ENCODE peak calls at places on chromosomes 3 and 15, in five cellular contexts. One of them, this sample, is unnamed.
A peak's percentile ranks its signal among the peaks of the same experiment; 100 is the strongest.

GRCh38 chr3:11159421-11159904 is 5.2 kb downstream of the HRH1 start:
- DNase-seq in DMS153: no peak
- DNase-seq in psoas muscle: peak; percentile 68
- DNase-seq in fibroblast of pulmonary artery: peak; percentile 91
- DNase-seq in dorsolateral prefrontal cortex: no peak
- DNase-seq in this sample: peak; percentile 78

GRCh38 chr3:17040322-17040721 is 155.6 kb downstream of the PLCL2 start:
- DNase-seq in DMS153: no peak
- DNase-seq in psoas muscle: no peak
- DNase-seq in fibroblast of pulmonary artery: no peak
- DNase-seq in dorsolateral prefrontal cortex: no peak
- DNase-seq in this sample: no peak

GRCh38 chr3:52813810-52814209 is 16.7 kb downstream of the ITIH4 start:
- DNase-seq in DMS153: no peak
- DNase-seq in psoas muscle: no peak
- DNase-seq in fibroblast of pulmonary artery: no peak
- DNase-seq in dorsolateral prefrontal cortex: no peak
- DNase-seq in this sample: no peak

GRCh38 chr3:10228248-10228950 is 19.9 kb upstream of the TATDN2 start:
- DNase-seq in DMS153: no peak
- DNase-seq in psoas muscle: no peak
- DNase-seq in fibroblast of pulmonary artery: peak; percentile 79
- DNase-seq in dorsolateral prefrontal cortex: no peak
- DNase-seq in this sample: no peak

GRCh38 chr15:33735637-33736247 is 232.6 kb upstream of the CHRM5 start:
- DNase-seq in DMS153: peak; percentile 0
- DNase-seq in psoas muscle: no peak
- DNase-seq in fibroblast of pulmonary artery: peak; percentile 64
- DNase-seq in dorsolateral prefrontal cortex: no peak
- DNase-seq in this sample: peak; percentile 40

GRCh38 chr15:33161209-33161608 is 33.3 kb downstream of the FMN1 start:
- DNase-seq in DMS153: no peak
- DNase-seq in psoas muscle: no peak
- DNase-seq in fibroblast of pulmonary artery: no peak
- DNase-seq in dorsolateral prefrontal cortex: no peak
- DNase-seq in this sample: no peak

GRCh38 chr15:71448688-71449114 is 333.4 kb downstream of the THSD4 start:
- DNase-seq in DMS153: peak; percentile 7
- DNase-seq in psoas muscle: no peak
- DNase-seq in fibroblast of pulmonary artery: peak; percentile 83
- DNase-seq in dorsolateral prefrontal cortex: no peak
- DNase-seq in this sample: peak; percentile 74

GRCh38 chr15:40323953-40324937 is 753 bp downstream of the INAFM2 start:
- DNase-seq in DMS153: no peak
- DNase-seq in psoas muscle: peak; percentile 72
- DNase-seq in fibroblast of pulmonary artery: no peak
- DNase-seq in dorsolateral prefrontal cortex: no peak
- DNase-seq in this sample: no peak

GRCh38 chr15:40743921-40744809 is 10.9 kb downstream of the RMDN3 start:
- DNase-seq in DMS153: no peak
- DNase-seq in psoas muscle: no peak
- DNase-seq in fibroblast of pulmonary artery: peak; percentile 80
- DNase-seq in dorsolateral prefrontal cortex: no peak
- DNase-seq in this sample: peak; percentile 18

GRCh38 chr3:52238761-52239701 is at the start of gene TWF2:
- DNase-seq in DMS153: peak; percentile 4
- DNase-seq in psoas muscle: peak; percentile 86
- DNase-seq in fibroblast of pulmonary artery: peak; percentile 77
- DNase-seq in dorsolateral prefrontal cortex: peak; percentile 69
- DNase-seq in this sample: peak; percentile 76

GRCh38 chr3:4309476-4310121 is 6.4 kb downstream of the SETMAR start:
- DNase-seq in DMS153: no peak
- DNase-seq in psoas muscle: no peak
- DNase-seq in fibroblast of pulmonary artery: no peak
- DNase-seq in dorsolateral prefrontal cortex: no peak
- DNase-seq in this sample: no peak

GRCh38 chr3:72162649-72163184 is 377.8 kb upstream of the PROK2 start:
- DNase-seq in DMS153: no peak
- DNase-seq in psoas muscle: no peak
- DNase-seq in fibroblast of pulmonary artery: no peak
- DNase-seq in dorsolateral prefrontal cortex: no peak
- DNase-seq in this sample: no peak

GRCh38 chr3:158731938-158732855 is at the start of gene RARRES1:
- DNase-seq in DMS153: no peak
- DNase-seq in psoas muscle: peak; percentile 80
- DNase-seq in fibroblast of pulmonary artery: peak; percentile 58
- DNase-seq in dorsolateral prefrontal cortex: no peak
- DNase-seq in this sample: peak; percentile 47

GRCh38 chr15:61796056-61796455 is 264.2 kb downstream of the VPS13C start:
- DNase-seq in DMS153: no peak
- DNase-seq in psoas muscle: no peak
- DNase-seq in fibroblast of pulmonary artery: peak; percentile 21
- DNase-seq in dorsolateral prefrontal cortex: no peak
- DNase-seq in this sample: peak; percentile 83

GRCh38 chr3:169350228-169350627 is 313.3 kb downstream of the MECOM start:
- DNase-seq in DMS153: no peak
- DNase-seq in psoas muscle: no peak
- DNase-seq in fibroblast of pulmonary artery: no peak
- DNase-seq in dorsolateral prefrontal cortex: no peak
- DNase-seq in this sample: no peak

GRCh38 chr15:84638103-84638502 is 16.0 kb downstream of the WDR73 start:
- DNase-seq in DMS153: no peak
- DNase-seq in psoas muscle: no peak
- DNase-seq in fibroblast of pulmonary artery: no peak
- DNase-seq in dorsolateral prefrontal cortex: no peak
- DNase-seq in this sample: no peak

GRCh38 chr3:72960812-72961518 is 35.6 kb upstream of the PPP4R2 start:
- DNase-seq in DMS153: peak; percentile 38
- DNase-seq in psoas muscle: peak; percentile 42
- DNase-seq in fibroblast of pulmonary artery: peak; percentile 91
- DNase-seq in dorsolateral prefrontal cortex: no peak
- DNase-seq in this sample: no peak

GRCh38 chr3:167691366-167691765 is 37.6 kb upstream of the WDR49 start:
- DNase-seq in DMS153: no peak
- DNase-seq in psoas muscle: no peak
- DNase-seq in fibroblast of pulmonary artery: no peak
- DNase-seq in dorsolateral prefrontal cortex: no peak
- DNase-seq in this sample: no peak

GRCh38 chr15:90860942-90861675 is 7.3 kb upstream of the FURIN start:
- DNase-seq in DMS153: peak; percentile 83
- DNase-seq in psoas muscle: no peak
- DNase-seq in fibroblast of pulmonary artery: no peak
- DNase-seq in dorsolateral prefrontal cortex: no peak
- DNase-seq in this sample: peak; percentile 85

GRCh38 chr3:150956376-150956775 is 16.2 kb downstream of the CLRN1 start:
- DNase-seq in DMS153: no peak
- DNase-seq in psoas muscle: no peak
- DNase-seq in fibroblast of pulmonary artery: peak; percentile 50
- DNase-seq in dorsolateral prefrontal cortex: no peak
- DNase-seq in this sample: peak; percentile 29

GRCh38 chr3:120730576-120731542 is 11.5 kb downstream of the RABL3 start:
- DNase-seq in DMS153: no peak
- DNase-seq in psoas muscle: no peak
- DNase-seq in fibroblast of pulmonary artery: no peak
- DNase-seq in dorsolateral prefrontal cortex: no peak
- DNase-seq in this sample: no peak

GRCh38 chr15:31352911-31353811 is 26.5 kb downstream of the KLF13 start:
- DNase-seq in DMS153: peak; percentile 49
- DNase-seq in psoas muscle: peak; percentile 91
- DNase-seq in fibroblast of pulmonary artery: peak; percentile 90
- DNase-seq in dorsolateral prefrontal cortex: peak; percentile 82
- DNase-seq in this sample: peak; percentile 89

GRCh38 chr3:30356901-30357753 is 249.3 kb upstream of the TGFBR2 start:
- DNase-seq in DMS153: no peak
- DNase-seq in psoas muscle: no peak
- DNase-seq in fibroblast of pulmonary artery: no peak
- DNase-seq in dorsolateral prefrontal cortex: no peak
- DNase-seq in this sample: peak; percentile 40

GRCh38 chr3:11638669-11639402 is 4.9 kb downstream of the VGLL4 start:
- DNase-seq in DMS153: peak; percentile 48
- DNase-seq in psoas muscle: peak; percentile 71
- DNase-seq in fibroblast of pulmonary artery: peak; percentile 23
- DNase-seq in dorsolateral prefrontal cortex: peak; percentile 35
- DNase-seq in this sample: no peak

GRCh38 chr3:86929046-86929445 is 61.9 kb downstream of the VGLL3 start:
- DNase-seq in DMS153: no peak
- DNase-seq in psoas muscle: no peak
- DNase-seq in fibroblast of pulmonary artery: peak; percentile 44
- DNase-seq in dorsolateral prefrontal cortex: no peak
- DNase-seq in this sample: no peak

GRCh38 chr3:150721285-150722130 is 17.8 kb upstream of the ERICH6 start:
- DNase-seq in DMS153: peak; percentile 72
- DNase-seq in psoas muscle: no peak
- DNase-seq in fibroblast of pulmonary artery: peak; percentile 79
- DNase-seq in dorsolateral prefrontal cortex: no peak
- DNase-seq in this sample: peak; percentile 76

GRCh38 chr3:181722156-181722555 is 10.4 kb downstream of the SOX2 start:
- DNase-seq in DMS153: peak; percentile 33
- DNase-seq in psoas muscle: no peak
- DNase-seq in fibroblast of pulmonary artery: no peak
- DNase-seq in dorsolateral prefrontal cortex: peak; percentile 59
- DNase-seq in this sample: no peak

GRCh38 chr15:59976480-59976879 is 27.6 kb upstream of the FOXB1 start:
- DNase-seq in DMS153: no peak
- DNase-seq in psoas muscle: no peak
- DNase-seq in fibroblast of pulmonary artery: no peak
- DNase-seq in dorsolateral prefrontal cortex: no peak
- DNase-seq in this sample: no peak

GRCh38 chr3:133835418-133835743 is 29.8 kb downstream of the SRPRB start:
- DNase-seq in DMS153: no peak
- DNase-seq in psoas muscle: no peak
- DNase-seq in fibroblast of pulmonary artery: no peak
- DNase-seq in dorsolateral prefrontal cortex: no peak
- DNase-seq in this sample: no peak

GRCh38 chr3:53880396-53881345 is 1.3 kb downstream of the ACTR8 start:
- DNase-seq in DMS153: no peak
- DNase-seq in psoas muscle: no peak
- DNase-seq in fibroblast of pulmonary artery: peak; percentile 37
- DNase-seq in dorsolateral prefrontal cortex: no peak
- DNase-seq in this sample: peak; percentile 17

GRCh38 chr15:69920232-69920631 is 177.5 kb downstream of the TLE3 start:
- DNase-seq in DMS153: no peak
- DNase-seq in psoas muscle: no peak
- DNase-seq in fibroblast of pulmonary artery: no peak
- DNase-seq in dorsolateral prefrontal cortex: no peak
- DNase-seq in this sample: no peak

GRCh38 chr3:40725026-40725425 is 200.3 kb downstream of the ZNF621 start:
- DNase-seq in DMS153: peak; percentile 5
- DNase-seq in psoas muscle: no peak
- DNase-seq in fibroblast of pulmonary artery: no peak
- DNase-seq in dorsolateral prefrontal cortex: no peak
- DNase-seq in this sample: no peak

GRCh38 chr3:160296591-160296990 is 71.4 kb downstream of the C3orf80 start:
- DNase-seq in DMS153: no peak
- DNase-seq in psoas muscle: no peak
- DNase-seq in fibroblast of pulmonary artery: peak; percentile 9
- DNase-seq in dorsolateral prefrontal cortex: no peak
- DNase-seq in this sample: peak; percentile 8

GRCh38 chr15:39852237-39852636 is 67.8 kb downstream of the GPR176 start:
- DNase-seq in DMS153: no peak
- DNase-seq in psoas muscle: no peak
- DNase-seq in fibroblast of pulmonary artery: peak; percentile 93
- DNase-seq in dorsolateral prefrontal cortex: no peak
- DNase-seq in this sample: peak; percentile 52

GRCh38 chr3:63807901-63808589 is 11.1 kb upstream of the C3orf49 start:
- DNase-seq in DMS153: no peak
- DNase-seq in psoas muscle: no peak
- DNase-seq in fibroblast of pulmonary artery: peak; percentile 11
- DNase-seq in dorsolateral prefrontal cortex: no peak
- DNase-seq in this sample: no peak

GRCh38 chr15:75640483-75641175 is 605 bp upstream of the IMP3 start:
- DNase-seq in DMS153: peak; percentile 54
- DNase-seq in psoas muscle: no peak
- DNase-seq in fibroblast of pulmonary artery: peak; percentile 66
- DNase-seq in dorsolateral prefrontal cortex: peak; percentile 54
- DNase-seq in this sample: peak; percentile 72

GRCh38 chr3:10015476-10015904 is 10.7 kb upstream of the FANCD2 start:
- DNase-seq in DMS153: no peak
- DNase-seq in psoas muscle: peak; percentile 91
- DNase-seq in fibroblast of pulmonary artery: peak; percentile 99
- DNase-seq in dorsolateral prefrontal cortex: peak; percentile 65
- DNase-seq in this sample: peak; percentile 97

This sample was measured in astrocyte of the spinal cord.